ENCODE peak calls at places on chromosomes 13 and 19, in four cellular contexts. B is IMR-90, K is H9, L is H1. Q is an unnamed sample.

GRCh38 chr19:18861235-18861634 is 29.5 kb downstream of the UPF1 start:
- DNase-seq in L (no peak), B (no peak), K (no peak), Q (no peak)

GRCh38 chr13:110109910-110110309 is 197.0 kb downstream of the COL4A1 start:
- DNase-seq in L (no peak), B (peak; percentile 95), K (peak; percentile 54), Q (peak; percentile 65)

GRCh38 chr19:5585461-5586299 is 17.9 kb upstream of the TINCR start:
- DNase-seq in L (peak; percentile 85), B (no peak), K (peak; percentile 84), Q (peak; percentile 80)

GRCh38 chr19:39174558-39175544 is 21.9 kb upstream of the NCCRP1 start:
- DNase-seq in K (no peak), B (no peak), L (no peak), Q (no peak)

GRCh38 chr19:4456566-4456842 is 1.1 kb downstream of the UBXN6 start:
- DNase-seq in L (no peak), B (peak; percentile 75), K (peak; percentile 51), Q (peak; percentile 62)

GRCh38 chr13:35549481-35549880 is 73.0 kb upstream of the MAB21L1 start:
- DNase-seq in B (peak; percentile 43), K (no peak), L (no peak), Q (peak; percentile 8)

GRCh38 chr19:38841787-38842438 is 7.9 kb downstream of the HNRNPL start:
- DNase-seq in L (no peak), B (no peak), K (no peak), Q (no peak)

GRCh38 chr13:79973533-79973963 is 367.4 kb downstream of the SPRY2 start:
- DNase-seq in K (no peak), L (no peak), B (no peak), Q (peak; percentile 47)

GRCh38 chr13:39363393-39363792 is 239.6 kb downstream of the LHFPL6 start:
- DNase-seq in L (no peak), K (no peak), B (no peak), Q (no peak)

GRCh38 chr13:32443111-32443510 is 15.2 kb upstream of the N4BP2L1 start:
- DNase-seq in L (no peak), B (peak; percentile 23), K (no peak), Q (peak; percentile 18)

GRCh38 chr19:56613639-56614038 is 18.5 kb downstream of the ZNF71 start:
- DNase-seq in K (no peak), L (no peak), B (no peak), Q (no peak)

DNA sequence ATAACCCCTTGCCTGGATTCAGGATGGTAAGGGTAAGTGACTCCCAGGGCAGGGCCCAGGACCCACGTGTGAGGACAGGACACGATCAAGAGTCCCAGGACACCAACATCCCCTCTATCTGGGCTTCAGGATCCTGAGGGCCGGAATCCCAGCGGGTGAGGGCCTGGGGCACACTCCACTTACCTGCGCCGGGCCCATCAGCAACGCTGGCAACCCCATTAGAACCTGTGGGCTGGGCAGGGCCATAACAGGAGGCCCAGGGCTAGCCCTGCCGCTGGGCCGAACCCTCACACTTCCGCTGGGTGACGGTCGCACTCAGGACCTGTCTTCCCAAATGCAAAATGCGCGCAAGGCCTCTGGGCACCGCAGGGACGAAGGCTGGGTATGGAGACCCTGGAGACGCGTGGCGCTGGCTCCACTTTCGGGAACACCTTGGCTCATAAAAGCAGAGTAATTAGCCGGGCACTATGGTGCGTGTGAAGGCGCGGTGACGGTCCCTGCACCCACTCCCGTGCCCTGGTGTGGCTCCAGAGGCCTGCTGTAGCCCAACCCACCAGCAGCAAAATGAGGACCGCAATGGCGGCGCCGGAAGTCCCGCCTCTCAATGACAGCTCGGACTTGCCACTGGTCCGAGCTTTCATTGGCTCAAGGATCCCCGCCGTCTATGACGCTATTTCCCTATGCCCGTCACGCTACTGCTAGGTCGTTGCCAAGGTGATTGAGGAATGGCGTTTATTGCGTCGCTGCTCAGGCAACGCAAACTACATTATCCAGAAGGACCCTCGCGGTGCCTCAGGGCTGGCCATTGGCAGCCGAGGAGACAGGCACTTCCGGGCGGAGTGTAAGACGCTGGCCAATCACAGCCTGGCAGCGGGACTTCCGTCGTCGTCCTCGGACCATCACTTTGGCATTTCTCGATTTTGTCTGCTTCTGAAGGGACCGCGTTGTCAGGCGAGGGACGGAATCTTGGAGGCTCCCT is at the start of gene ZNF132:
- DNase-seq in B (peak; percentile 100), K (peak; percentile 74), L (peak; percentile 78), Q (peak; percentile 100)
- H3K4me2 ChIP-seq in B (peak within 1 kb of the TSS; percentile 73), K (peak within 1 kb of the TSS; percentile 70), L (peak within 1 kb of the TSS; percentile 85), Q (peak within 1 kb of the TSS; percentile 75)

DNA sequence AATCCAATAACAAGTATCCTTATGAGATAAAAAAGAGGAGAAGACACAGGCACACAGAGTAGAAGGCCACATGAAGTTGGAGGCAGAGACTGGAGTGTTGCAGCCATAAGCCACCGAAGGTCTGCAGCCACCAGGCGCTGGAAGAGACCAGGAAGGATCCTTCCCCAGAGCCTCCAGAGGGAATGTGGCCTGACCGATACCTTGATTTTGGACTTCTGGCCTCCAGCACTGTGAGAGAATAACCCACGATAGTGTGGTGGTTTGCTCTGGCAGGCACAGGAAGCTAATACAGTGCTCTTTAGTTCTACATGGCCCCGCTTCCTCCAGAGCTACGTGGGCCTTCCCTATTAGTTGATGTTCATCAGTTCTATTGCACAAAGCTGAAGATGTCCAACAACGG is 15.3 kb upstream of the SULT2A1 start:
- DNase-seq in L (no peak), B (no peak), K (no peak), Q (no peak)
- H4K8ac ChIP-seq in L (no peak overlapping the region), B (no peak overlapping the region), K (no peak overlapping the region), Q (no peak overlapping the region)

GRCh38 chr19:2058570-2059421 is 7.8 kb upstream of the MKNK2 start:
- DNase-seq in K (no peak), L (no peak), B (no peak), Q (no peak)
- H4K5ac ChIP-seq in K (no peak overlapping the region), L (peak overlapping the region; percentile 21), B (peak overlapping the region; percentile 98), Q (no peak overlapping the region)

DNA sequence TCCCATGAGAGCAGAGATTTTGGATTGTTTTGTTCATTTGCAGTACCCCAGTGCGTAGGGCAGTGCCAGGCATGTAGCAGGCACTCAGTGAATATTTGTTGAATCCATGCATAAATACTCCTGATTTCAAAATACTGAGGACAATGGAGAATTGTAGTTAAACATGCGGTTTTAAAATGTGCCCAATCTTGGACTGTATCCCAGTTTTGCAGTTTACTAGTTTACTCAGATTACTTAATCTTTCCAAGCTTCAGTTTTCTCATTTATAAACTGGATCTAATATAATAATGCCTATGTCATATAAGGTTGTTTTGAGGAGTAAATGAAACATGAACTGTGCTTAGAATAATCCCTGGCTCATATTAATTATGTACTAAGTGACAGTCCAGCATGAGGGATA is 39.0 kb downstream of the RCBTB2 start:
- DNase-seq in L (no peak), B (peak; percentile 12), K (no peak), Q (no peak)
- H3K4me2 ChIP-seq in L (no peak overlapping the region), B (no peak overlapping the region), K (no peak overlapping the region), Q (no peak overlapping the region)

GRCh38 chr19:15249560-15249874 is 17.3 kb upstream of the EPHX3 start:
- DNase-seq in L (no peak), B (no peak), K (no peak), Q (no peak)
- H4K8ac ChIP-seq in L (no peak overlapping the region), B (peak overlapping the region; percentile 99), K (no peak overlapping the region), Q (no peak overlapping the region)

DNA sequence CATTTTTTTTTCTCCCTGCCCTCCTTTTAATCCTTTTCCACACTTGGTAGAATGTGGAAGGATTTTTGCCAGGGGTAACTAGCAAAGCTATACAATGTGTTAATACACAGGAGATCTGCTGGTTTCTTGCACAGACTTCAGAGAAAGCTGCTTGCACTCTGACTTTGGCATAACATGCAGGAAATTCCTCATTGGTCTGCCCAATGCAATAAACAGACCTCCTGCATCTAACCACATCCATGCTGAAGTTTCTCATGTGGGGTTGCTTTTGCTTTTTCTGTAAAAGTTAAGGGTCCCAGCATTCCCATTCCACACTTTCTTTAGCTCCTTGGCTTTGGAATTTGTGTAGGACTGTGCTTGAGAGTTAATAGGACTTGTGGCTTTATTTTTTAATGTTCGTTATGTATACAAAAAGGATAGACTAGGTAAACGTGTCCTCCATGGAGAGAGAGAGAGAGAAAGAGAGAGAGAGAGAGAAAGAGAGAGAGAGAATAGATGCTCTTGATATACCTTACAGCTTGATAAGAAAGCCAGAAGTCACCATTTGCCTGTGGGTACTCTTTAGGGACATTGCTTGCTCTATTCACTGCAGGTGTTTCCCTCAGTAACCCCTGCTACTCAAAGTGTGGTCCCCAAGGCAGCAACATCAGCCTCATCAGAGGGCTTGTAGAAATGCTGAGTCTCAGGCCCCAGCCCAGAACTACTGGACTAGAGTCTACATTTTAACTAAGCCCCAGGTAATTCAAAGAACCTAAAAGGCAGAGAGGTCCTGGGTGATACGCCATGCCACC is 170.5 kb downstream of the SHISA2 start:
- DNase-seq in K (no peak), B (no peak), L (no peak), Q (no peak)
- H4K5ac ChIP-seq in K (no peak overlapping the region), B (no peak overlapping the region), L (no peak overlapping the region), Q (no peak overlapping the region)

DNA sequence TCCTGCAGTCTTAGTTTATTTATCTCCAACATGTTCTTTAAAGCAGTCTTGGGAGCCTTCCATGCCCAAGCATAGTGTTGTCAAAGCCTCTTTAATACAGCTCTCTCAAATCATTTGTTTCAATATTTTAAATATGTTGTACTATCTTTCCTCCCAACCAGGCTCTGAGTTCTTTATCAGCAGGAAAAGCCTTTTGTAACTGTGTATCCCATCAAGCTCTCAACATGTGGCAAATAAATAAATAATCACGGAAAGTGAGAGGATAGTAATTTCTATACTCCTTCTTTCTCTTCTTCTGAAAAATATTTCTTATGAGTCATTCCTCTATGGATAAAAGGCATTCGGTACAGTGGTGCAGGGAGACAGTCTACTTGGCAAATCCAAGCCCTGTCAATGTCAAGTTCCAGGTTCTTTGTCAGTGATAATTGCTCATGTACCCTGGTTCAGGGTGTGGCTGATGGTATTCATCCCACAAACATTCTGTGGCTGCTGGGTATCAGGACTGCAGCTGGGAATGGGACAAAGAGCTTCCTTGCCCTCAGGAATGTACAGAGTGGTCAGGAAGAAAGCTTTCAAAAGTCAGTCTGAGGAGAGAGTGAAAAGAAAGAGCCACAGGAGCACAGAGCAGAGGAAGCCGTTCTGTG is 384.3 kb downstream of the EFNB2 start:
- DNase-seq in L (no peak), B (peak; percentile 84), K (no peak), Q (peak; percentile 47)
- H3K4me2 ChIP-seq in L (no peak overlapping the region), B (peak overlapping the region; percentile 42), K (no peak overlapping the region), Q (no peak overlapping the region)

DNA sequence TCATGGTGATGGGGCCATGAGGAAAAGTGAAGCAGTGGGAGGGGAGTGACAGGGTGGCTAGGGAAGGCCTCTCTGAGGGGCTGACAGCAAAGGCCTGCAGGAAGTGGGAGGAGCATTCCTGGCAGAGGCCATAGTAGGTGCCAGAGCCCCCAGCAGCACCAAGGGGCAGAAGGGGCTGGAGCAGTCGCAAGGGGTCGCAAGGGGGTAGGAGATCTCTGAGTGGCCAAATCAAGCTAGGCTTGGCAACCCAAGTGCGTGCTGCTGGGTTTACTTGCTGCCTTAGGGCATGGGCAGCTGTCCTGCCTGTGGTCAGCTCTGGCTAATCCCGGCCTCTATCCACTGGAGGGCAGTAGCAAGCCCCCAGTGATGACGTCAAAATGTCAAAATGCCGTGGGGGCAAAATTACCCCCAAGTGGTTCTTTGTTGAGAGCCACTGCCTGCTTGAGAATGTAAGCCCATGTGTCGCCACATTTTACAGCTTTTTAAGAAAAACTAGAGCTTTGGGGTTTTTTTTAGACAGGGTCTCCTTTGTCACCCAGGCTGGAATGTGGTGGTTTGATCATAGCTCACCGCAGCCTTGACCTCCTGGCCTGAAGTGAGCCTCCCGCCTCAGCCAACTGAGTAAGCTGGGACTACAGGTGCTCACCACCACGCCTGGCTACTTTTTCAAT is 11.8 kb downstream of the CCDC97 start:
- DNase-seq in L (peak; percentile 80), K (peak; percentile 92), B (peak; percentile 80), Q (peak; percentile 93)
- H4K8ac ChIP-seq in L (no peak overlapping the region), K (no peak overlapping the region), B (peak overlapping the region; percentile 70), Q (no peak overlapping the region)

Q was measured in mesendoderm.